ENCODE peak calls at places on chromosomes 6 and 20, in four cellular contexts. L is central memory CD4-positive, alpha-beta T cell; E is NCI-H1417; T is stimulated activated CD4-positive, alpha-beta T cell treated with anti-CD3 and anti-CD28 coated beads, Interleukin-12 subunit alpha, Interleukin-12 subunit beta, amount 100 ng/mL, for 4 hours. M is an unnamed sample.

GRCh38 chr6:142845624-142846458 is 99.1 kb downstream of the HIVEP2 start:
- DNase-seq in L (peak; percentile 63), E (peak; percentile 70), T (no peak), M (peak; percentile 99)

GRCh38 chr20:6492396-6493055 is 275.0 kb upstream of the BMP2 start:
- DNase-seq in T (no peak), E (no peak), L (no peak), M (no peak)

GRCh38 chr6:7846971-7847818 is 63.4 kb downstream of the TXNDC5 start:
- DNase-seq in L (no peak), E (no peak), T (no peak), M (no peak)

GRCh38 chr6:78629154-78629721 is 238.1 kb upstream of the IRAK1BP1 start:
- DNase-seq in L (no peak), T (no peak), E (peak; percentile 18), M (no peak)

GRCh38 chr6:119061215-119061614 is 17.2 kb downstream of the FAM184A start:
- DNase-seq in L (no peak), T (no peak), E (no peak), M (no peak)

GRCh38 chr6:130886965-130887364 is 59.8 kb downstream of the SMLR1 start:
- DNase-seq in E (no peak), L (no peak), T (no peak), M (no peak)

GRCh38 chr6:138609801-138610430 is 110.6 kb upstream of the NHSL1 start:
- DNase-seq in E (no peak), T (no peak), L (no peak), M (peak; percentile 64)

GRCh38 chr20:57614490-57615471 is 5.4 kb downstream of the ZBP1 start:
- DNase-seq in E (no peak), L (no peak), T (no peak), M (no peak)

GRCh38 chr6:80214436-80215022 is 108.1 kb downstream of the BCKDHB start:
- DNase-seq in L (no peak), T (peak; percentile 0), E (peak; percentile 47), M (peak; percentile 29)